ENCODE peak calls at places on chromosomes 3 and 15, in eight cellular contexts. P, S, E, R, Q, I, N and F are unnamed samples.

GRCh38 chr3:119304201-119304713 is 10.1 kb downstream of the ARHGAP31 start:
- DNase-seq in N (no peak), Q (no peak), E (no peak), S (no peak), R (no peak), P (peak), I (no peak), F (no peak)

GRCh38 chr3:129077222-129077621 is 16.6 kb downstream of the GP9 start:
- DNase-seq in N (no peak), R (no peak), S (no peak), I (no peak), P (no peak), Q (no peak), E (no peak), F (no peak)

GRCh38 chr3:134607054-134608022 is 43.5 kb downstream of the KY start:
- DNase-seq in R (no peak), Q (no peak), I (no peak), E (no peak), P (no peak), N (no peak), S (no peak), F (no peak)

GRCh38 chr15:60899322-60899966 is 329.7 kb downstream of the RORA start:
- DNase-seq in R (no peak), P (no peak), Q (peak), E (no peak), I (no peak), N (no peak), S (no peak), F (no peak)

GRCh38 chr3:87997298-87997697 is 61.5 kb downstream of the CGGBP1 start:
- DNase-seq in Q (peak), R (no peak), N (no peak), P (no peak), I (no peak), E (no peak), S (no peak), F (no peak)

GRCh38 chr3:113006350-113007056 is 15.7 kb downstream of the GTPBP8 start:
- DNase-seq in Q (no peak), P (no peak), E (no peak), I (no peak), N (no peak), R (no peak), S (no peak), F (no peak)

GRCh38 chr3:193407156-193407555 is 28.6 kb upstream of the ATP13A5 start:
- DNase-seq in S (no peak), R (no peak), P (no peak), Q (no peak), N (no peak), I (no peak), E (no peak), F (no peak)

GRCh38 chr15:97875513-97876285 is 84.8 kb upstream of the ARRDC4 start:
- DNase-seq in Q (no peak), R (no peak), P (no peak), S (no peak), E (no peak), I (no peak), N (no peak), F (peak)

GRCh38 chr3:186280737-186281136 is 81.3 kb downstream of the DGKG start:
- DNase-seq in Q (no peak), N (no peak), I (no peak), S (no peak), R (no peak), P (no peak), E (no peak), F (no peak)

GRCh38 chr15:98953000-98953776 is 54.4 kb downstream of the PGPEP1L start:
- DNase-seq in R (no peak), P (no peak), E (no peak), S (no peak), N (no peak), I (no peak), Q (peak), F (no peak)

GRCh38 chr3:34856081-34856480 is 783.2 kb upstream of the ARPP21 start:
- DNase-seq in N (no peak), R (no peak), I (no peak), S (no peak), Q (no peak), E (no peak), P (no peak), F (no peak)

GRCh38 chr15:45645026-45645980 is 10.5 kb downstream of the SQOR start:
- DNase-seq in R (no peak), P (peak), I (no peak), E (no peak), Q (no peak), S (no peak), N (no peak), F (no peak)

GRCh38 chr3:164723396-164723795 is 354.9 kb downstream of the SI start:
- DNase-seq in E (no peak), Q (no peak), R (no peak), S (no peak), I (no peak), N (no peak), P (no peak), F (no peak)

GRCh38 chr3:139227165-139227564 is 116.7 kb upstream of the MRPS22 start:
- DNase-seq in E (no peak), I (no peak), R (no peak), S (no peak), N (no peak), Q (no peak), P (no peak), F (no peak)

GRCh38 chr3:10594915-10595314 is 89.5 kb upstream of the ATP2B2 start:
- DNase-seq in I (no peak), R (peak), N (peak), Q (peak), S (no peak), E (no peak), P (no peak), F (peak)

GRCh38 chr3:46503194-46503924 is 5.6 kb downstream of the RTP3 start:
- DNase-seq in P (no peak), R (no peak), I (no peak), S (no peak), E (no peak), Q (no peak), N (no peak), F (no peak)

GRCh38 chr15:98292442-98293240 is 332.1 kb downstream of the ARRDC4 start:
- DNase-seq in N (peak), S (peak), E (no peak), P (no peak), I (no peak), Q (peak), R (peak), F (peak)

GRCh38 chr15:63072809-63073277 is 30.3 kb downstream of the TPM1 start:
- DNase-seq in S (no peak), E (no peak), R (no peak), Q (no peak), I (no peak), N (no peak), P (no peak), F (no peak)

GRCh38 chr3:70811880-70812279 is 499.4 kb upstream of the MDFIC2 start:
- DNase-seq in Q (no peak), N (no peak), E (peak), R (no peak), P (peak), S (peak), I (peak), F (peak)

GRCh38 chr3:138818175-138818574 is 16.6 kb downstream of the PIK3CB start:
- DNase-seq in N (no peak), R (no peak), P (no peak), I (no peak), E (no peak), S (no peak), Q (no peak), F (no peak)

GRCh38 chr15:60392986-60393811 is 4.6 kb downstream of the ANXA2 start:
- DNase-seq in Q (no peak), E (peak), P (peak), N (no peak), I (peak), S (peak), R (no peak), F (no peak)

GRCh38 chr3:152646004-152646403 is 188.9 kb upstream of the P2RY1 start:
- DNase-seq in I (no peak), N (no peak), R (no peak), Q (no peak), S (no peak), E (no peak), P (no peak), F (no peak)

GRCh38 chr3:114499986-114500385 is 206.2 kb downstream of the TIGIT start:
- DNase-seq in R (no peak), P (no peak), Q (peak), S (no peak), E (no peak), N (no peak), I (no peak), F (no peak)

GRCh38 chr3:134460965-134461364 is 24.8 kb downstream of the ANAPC13 start:
- DNase-seq in S (no peak), Q (no peak), N (no peak), R (no peak), P (peak), I (no peak), E (peak), F (no peak)

GRCh38 chr3:187684880-187685279 is 14.7 kb upstream of the SST start:
- DNase-seq in E (no peak), N (no peak), S (no peak), R (no peak), I (no peak), Q (no peak), P (no peak), F (no peak)

GRCh38 chr15:23504003-23504402 is 57.0 kb upstream of the GOLGA6L2 start:
- DNase-seq in P (no peak), S (no peak), Q (no peak), N (no peak), I (no peak), R (no peak), E (no peak), F (no peak)

GRCh38 chr3:102483556-102483955 is 48.7 kb downstream of the ZPLD1 start:
- DNase-seq in Q (no peak), N (no peak), S (no peak), E (no peak), R (no peak), I (no peak), P (no peak), F (no peak)

GRCh38 chr3:171286580-171287249 is 173.5 kb downstream of the TNIK start:
- DNase-seq in I (no peak), Q (peak), N (no peak), E (no peak), S (no peak), R (no peak), P (no peak), F (no peak)

GRCh38 chr3:9703736-9704342 is at the start of gene CPNE9:
- DNase-seq in P (no peak), S (no peak), Q (no peak), E (no peak), I (no peak), N (peak), R (no peak), F (peak)

GRCh38 chr3:15272431-15273196 is 59.8 kb downstream of the SH3BP5 start:
- DNase-seq in R (no peak), I (no peak), E (no peak), N (no peak), S (no peak), P (no peak), Q (no peak), F (no peak)

GRCh38 chr15:36911322-36911944 is 188.9 kb downstream of the MEIS2 start:
- DNase-seq in N (no peak), R (no peak), S (no peak), Q (no peak), E (no peak), I (no peak), P (no peak), F (no peak)

GRCh38 chr3:151011427-151011826 is 38.9 kb upstream of the CLRN1 start:
- DNase-seq in P (no peak), S (no peak), N (no peak), Q (no peak), E (peak), R (no peak), I (no peak), F (no peak)

GRCh38 chr15:71114066-71114680 is 1.1 kb upstream of the THSD4 start:
- DNase-seq in S (no peak), Q (no peak), N (no peak), I (no peak), P (no peak), R (no peak), E (no peak), F (no peak)
- TF ChIP-seq CTCF in S (no peak), Q (no peak), N (no peak), I (no peak), P (no peak), R (no peak), E (no peak), F (no peak)

GRCh38 chr3:52714335-52715302 is 8.7 kb downstream of the SPCS1 start:
- DNase-seq in N (peak), S (no peak), R (no peak), I (no peak), Q (no peak), E (no peak), P (no peak), F (peak)
- TF ChIP-seq CTCF in N (peak), S (no peak), R (no peak), I (no peak), Q (no peak), E (no peak), P (no peak), F (no peak)

DNA sequence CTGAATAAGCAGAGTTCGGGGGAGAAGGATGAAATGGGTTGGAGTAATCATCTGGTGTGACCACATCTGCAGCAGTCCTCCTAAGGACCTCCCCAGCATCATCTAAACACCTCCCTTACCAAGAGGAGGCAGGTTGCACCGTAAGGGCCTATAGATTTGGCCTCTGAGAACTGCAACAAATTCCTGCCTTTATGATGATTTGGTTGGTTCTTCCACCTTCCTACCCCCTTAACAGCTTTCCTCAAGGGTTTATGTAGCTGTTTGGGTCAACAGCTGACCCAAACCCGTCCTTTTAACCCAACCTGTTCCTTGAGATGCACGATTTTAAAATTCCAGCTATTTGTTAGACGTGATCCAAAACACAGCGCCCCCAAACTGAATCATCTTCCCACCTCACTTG is 58.2 kb downstream of the AAGAB start:
- DNase-seq in E (no peak), N (no peak), I (no peak), S (no peak), Q (no peak), P (no peak), R (no peak), F (no peak)
- TF ChIP-seq CTCF in E (no peak), N (no peak), I (no peak), S (no peak), Q (no peak), P (no peak), R (no peak), F (no peak)

GRCh38 chr15:96353378-96353930 is 23.0 kb downstream of the NR2F2 start:
- DNase-seq in I (no peak), Q (no peak), N (no peak), R (no peak), S (no peak), E (no peak), P (no peak), F (no peak)

GRCh38 chr15:96356494-96357455 is 26.3 kb downstream of the NR2F2 start:
- DNase-seq in E (no peak), Q (peak), P (no peak), R (peak), I (peak), S (peak), N (peak), F (peak)

GRCh38 chr15:96355561-96356129 is 25.1 kb downstream of the NR2F2 start:
- DNase-seq in R (no peak), N (no peak), I (no peak), E (no peak), Q (no peak), P (no peak), S (peak), F (no peak)

GRCh38 chr15:96353931-96354730 is 23.6 kb downstream of the NR2F2 start:
- DNase-seq in I (peak), S (peak), Q (no peak), R (peak), P (no peak), E (no peak), N (no peak), F (peak)

DNA sequence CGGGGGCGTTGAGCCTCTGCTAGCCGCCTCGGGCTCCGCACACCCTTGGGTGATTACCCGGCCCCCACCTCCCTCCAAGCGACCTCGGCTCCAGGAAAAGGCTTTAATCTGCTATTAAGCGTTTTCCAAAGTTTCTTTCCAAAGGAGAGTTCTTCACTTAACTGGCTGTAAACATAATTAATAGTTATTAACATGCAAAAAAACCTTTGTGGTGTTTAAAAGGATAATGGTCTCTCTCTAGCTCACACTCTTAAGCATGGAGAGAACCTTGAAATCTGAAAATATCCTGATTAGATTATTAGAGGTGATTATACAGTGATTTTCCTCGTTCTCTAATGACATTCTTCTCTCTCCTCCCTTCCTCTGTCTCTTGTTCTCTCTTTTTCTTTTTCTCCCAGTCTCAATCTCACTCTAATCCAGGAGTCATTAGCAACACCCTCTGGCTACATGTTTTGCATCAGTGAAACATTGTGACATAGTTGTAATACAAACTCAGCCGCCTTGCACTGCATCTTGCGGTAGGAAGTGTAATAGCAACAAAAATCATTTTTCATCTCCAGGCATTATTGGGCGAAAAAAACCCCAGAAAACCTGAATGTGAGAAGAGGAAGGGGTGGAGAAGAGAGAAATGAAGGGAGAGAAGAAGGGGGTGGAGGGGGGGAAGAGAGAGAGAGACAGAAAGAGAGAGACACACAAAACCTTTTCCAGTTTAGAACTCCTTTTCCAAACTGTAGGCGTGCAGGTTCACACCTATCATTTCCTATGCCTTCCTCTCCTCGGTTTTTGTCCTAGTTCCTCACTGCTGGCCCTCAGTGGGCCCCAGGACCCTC is 24.4 kb downstream of the NR2F2 start:
- DNase-seq in R (no peak), E (peak), P (no peak), I (no peak), N (no peak), Q (no peak), S (no peak), F (no peak)
- TF ChIP-seq CTCF in R (no peak), E (peak), P (peak), I (peak), N (peak), Q (no peak), S (peak), F (no peak)